ENCODE peak calls at places on chromosomes 12 and 14, in seven cellular contexts. X, D, H, P, T, M and Y are unnamed samples.

GRCh38 chr12:80419660-80420059 is 24.4 kb upstream of the PTPRQ start:
- DNase-seq in P (no peak), H (no peak), T (no peak), D (no peak), M (no peak), X (no peak), Y (no peak)

GRCh38 chr14:60925286-60925685 is 55.6 kb downstream of the TRMT5 start:
- DNase-seq in D (no peak), M (no peak), X (no peak), T (no peak), P (no peak), H (no peak), Y (no peak)

GRCh38 chr14:24483604-24484252 is 24.3 kb downstream of the CMA1 start:
- DNase-seq in D (peak; percentile 93), P (no peak), H (peak; percentile 0), X (no peak), T (no peak), M (no peak), Y (no peak)

GRCh38 chr14:99726538-99727095 is 42.5 kb downstream of the CYP46A1 start:
- DNase-seq in P (no peak), D (no peak), H (no peak), T (no peak), M (no peak), X (no peak), Y (no peak)

GRCh38 chr12:11812558-11813421 is 163.3 kb downstream of the ETV6 start:
- DNase-seq in P (no peak), M (peak; percentile 44), H (peak; percentile 33), X (peak; percentile 53), D (peak; percentile 69), T (peak; percentile 42), Y (peak; percentile 23)

GRCh38 chr14:61365667-61366194 is 44.4 kb downstream of the PRKCH start:
- DNase-seq in P (no peak), X (no peak), T (no peak), H (no peak), M (no peak), D (no peak), Y (no peak)

GRCh38 chr12:9763025-9763424 is 2.3 kb upstream of the CD69 start:
- DNase-seq in T (peak; percentile 42), D (no peak), P (no peak), X (no peak), H (no peak), M (no peak), Y (no peak)

GRCh38 chr14:98961191-98961590 is 310.8 kb downstream of the BCL11B start:
- DNase-seq in P (no peak), X (no peak), T (no peak), D (no peak), H (no peak), M (no peak), Y (no peak)

GRCh38 chr12:123492290-123492689 is 34.4 kb downstream of the SNRNP35 start:
- DNase-seq in M (no peak), D (no peak), X (no peak), P (no peak), T (no peak), H (no peak), Y (no peak)

GRCh38 chr12:38159092-38159551 is 157.5 kb upstream of the ALG10B start:
- DNase-seq in H (no peak), D (no peak), P (no peak), M (no peak), X (no peak), T (no peak), Y (no peak)

GRCh38 chr14:34212574-34212973 is 249.5 kb downstream of the SPTSSA start:
- DNase-seq in M (no peak), X (no peak), P (no peak), T (no peak), D (no peak), H (no peak), Y (no peak)

GRCh38 chr12:31482816-31483215 is 108.1 kb downstream of the DENND5B start:
- DNase-seq in X (no peak), H (no peak), T (no peak), P (no peak), D (peak; percentile 93), M (no peak), Y (peak; percentile 4)

GRCh38 chr12:80707126-80707829 is at the start of gene MYF6:
- DNase-seq in D (no peak), T (no peak), P (no peak), H (no peak), M (no peak), X (no peak), Y (no peak)

GRCh38 chr14:28987516-28987915 is 220.9 kb downstream of the FOXG1 start:
- DNase-seq in P (no peak), T (no peak), X (no peak), D (no peak), H (no peak), M (no peak), Y (no peak)

GRCh38 chr12:121239335-121239678 is 29.4 kb downstream of the P2RX4 start:
- DNase-seq in P (no peak), D (no peak), M (no peak), T (peak; percentile 19), H (no peak), X (no peak), Y (no peak)

GRCh38 chr12:124599074-124599999 is 31.9 kb upstream of the NCOR2 start:
- DNase-seq in H (no peak), M (no peak), D (peak; percentile 73), T (no peak), X (no peak), P (no peak), Y (peak; percentile 66)

GRCh38 chr14:66085224-66085623 is 400.9 kb upstream of the CCDC196 start:
- DNase-seq in T (no peak), M (no peak), D (no peak), X (no peak), H (no peak), P (no peak), Y (no peak)

GRCh38 chr14:74249433-74250375 is 10.5 kb downstream of the VSX2 start:
- DNase-seq in M (no peak), T (no peak), D (no peak), H (no peak), X (no peak), P (no peak), Y (no peak)

GRCh38 chr12:3015356-3015755 is 56.2 kb downstream of the TEAD4 start:
- DNase-seq in D (no peak), P (no peak), T (no peak), X (no peak), H (no peak), M (no peak), Y (no peak)

GRCh38 chr12:951166-951565 is 1.7 kb upstream of the RAD52 start:
- DNase-seq in M (no peak), X (no peak), H (no peak), D (no peak), T (no peak), P (no peak), Y (no peak)

GRCh38 chr14:100850841-100851585 is 25.1 kb downstream of the MEG3 start:
- DNase-seq in D (no peak), T (peak; percentile 70), P (peak; percentile 16), H (peak; percentile 55), X (peak; percentile 73), M (peak; percentile 71), Y (peak; percentile 59)